ENCODE peak calls at places on chromosomes 3 and 15, in nine cellular contexts. One of them, this sample, is unnamed.

GRCh38 chr3:105786988-105787387 is 81.8 kb downstream of the CBLB start:
- DNase-seq in CD8-positive, alpha-beta memory T cell: no peak
- DNase-seq in left lung: no peak
- DNase-seq in heart right ventricle: no peak
- DNase-seq in heart left ventricle: no peak
- DNase-seq in HCT116: no peak
- DNase-seq in brain microvascular endothelial cell: no peak
- DNase-seq in Panc1: no peak
- DNase-seq in body of pancreas: no peak
- DNase-seq in this sample: no peak

GRCh38 chr3:124599779-124600693 is 130.2 kb upstream of the UMPS start:
- DNase-seq in heart left ventricle: peak; percentile 36
- DNase-seq in heart right ventricle: no peak
- DNase-seq in HCT116: peak; percentile 58
- DNase-seq in Panc1: no peak
- DNase-seq in left lung: no peak
- DNase-seq in body of pancreas: no peak
- DNase-seq in CD8-positive, alpha-beta memory T cell: no peak
- DNase-seq in brain microvascular endothelial cell: peak; percentile 18
- DNase-seq in this sample: no peak

GRCh38 chr3:52039846-52040245 is 16.5 kb downstream of the DUSP7 start:
- DNase-seq in heart right ventricle: peak; percentile 85
- DNase-seq in brain microvascular endothelial cell: no peak
- DNase-seq in HCT116: no peak
- DNase-seq in Panc1: no peak
- DNase-seq in CD8-positive, alpha-beta memory T cell: no peak
- DNase-seq in heart left ventricle: peak; percentile 92
- DNase-seq in body of pancreas: peak; percentile 67
- DNase-seq in left lung: peak; percentile 85
- DNase-seq in this sample: peak; percentile 98

GRCh38 chr3:42654331-42655201 is 1.1 kb downstream of the ZBTB47 start:
- DNase-seq in heart right ventricle: peak; percentile 66
- DNase-seq in body of pancreas: peak; percentile 60
- DNase-seq in heart left ventricle: peak; percentile 81
- DNase-seq in brain microvascular endothelial cell: no peak
- DNase-seq in HCT116: no peak
- DNase-seq in Panc1: no peak
- DNase-seq in left lung: peak; percentile 63
- DNase-seq in CD8-positive, alpha-beta memory T cell: no peak
- DNase-seq in this sample: peak; percentile 66

GRCh38 chr3:136162322-136162721 is 33.8 kb downstream of the MSL2 start:
- DNase-seq in HCT116: no peak
- DNase-seq in heart right ventricle: no peak
- DNase-seq in Panc1: no peak
- DNase-seq in body of pancreas: no peak
- DNase-seq in left lung: no peak
- DNase-seq in brain microvascular endothelial cell: no peak
- DNase-seq in heart left ventricle: no peak
- DNase-seq in CD8-positive, alpha-beta memory T cell: no peak
- DNase-seq in this sample: no peak

GRCh38 chr15:100596792-100597191 is 5.2 kb downstream of the LINS1 start:
- DNase-seq in heart left ventricle: no peak
- DNase-seq in brain microvascular endothelial cell: no peak
- DNase-seq in Panc1: no peak
- DNase-seq in HCT116: no peak
- DNase-seq in heart right ventricle: no peak
- DNase-seq in left lung: peak; percentile 38
- DNase-seq in body of pancreas: no peak
- DNase-seq in CD8-positive, alpha-beta memory T cell: peak; percentile 83
- DNase-seq in this sample: peak; percentile 1

GRCh38 chr3:181943285-181943684 is 231.6 kb downstream of the SOX2 start:
- DNase-seq in CD8-positive, alpha-beta memory T cell: no peak
- DNase-seq in Panc1: no peak
- DNase-seq in left lung: no peak
- DNase-seq in brain microvascular endothelial cell: no peak
- DNase-seq in HCT116: no peak
- DNase-seq in heart left ventricle: no peak
- DNase-seq in heart right ventricle: no peak
- DNase-seq in body of pancreas: no peak
- DNase-seq in this sample: no peak

GRCh38 chr3:54578417-54578816 is 349.4 kb downstream of the LRTM1 start:
- DNase-seq in CD8-positive, alpha-beta memory T cell: no peak
- DNase-seq in Panc1: no peak
- DNase-seq in heart right ventricle: no peak
- DNase-seq in left lung: no peak
- DNase-seq in brain microvascular endothelial cell: no peak
- DNase-seq in HCT116: no peak
- DNase-seq in body of pancreas: no peak
- DNase-seq in heart left ventricle: no peak
- DNase-seq in this sample: no peak

GRCh38 chr3:175983369-175983768 is 1124.2 kb downstream of the NAALADL2 start:
- DNase-seq in heart left ventricle: no peak
- DNase-seq in left lung: no peak
- DNase-seq in HCT116: no peak
- DNase-seq in brain microvascular endothelial cell: no peak
- DNase-seq in Panc1: no peak
- DNase-seq in heart right ventricle: no peak
- DNase-seq in body of pancreas: no peak
- DNase-seq in CD8-positive, alpha-beta memory T cell: no peak
- DNase-seq in this sample: no peak

GRCh38 chr15:44101944-44102343 is 93.1 kb downstream of the FRMD5 start:
- DNase-seq in Panc1: no peak
- DNase-seq in CD8-positive, alpha-beta memory T cell: no peak
- DNase-seq in heart right ventricle: no peak
- DNase-seq in heart left ventricle: no peak
- DNase-seq in body of pancreas: no peak
- DNase-seq in left lung: no peak
- DNase-seq in brain microvascular endothelial cell: peak; percentile 48
- DNase-seq in HCT116: no peak
- DNase-seq in this sample: no peak

GRCh38 chr15:89081878-89082277 is 6.4 kb upstream of the ABHD2 start:
- DNase-seq in CD8-positive, alpha-beta memory T cell: no peak
- DNase-seq in HCT116: no peak
- DNase-seq in left lung: no peak
- DNase-seq in brain microvascular endothelial cell: no peak
- DNase-seq in heart left ventricle: no peak
- DNase-seq in heart right ventricle: no peak
- DNase-seq in body of pancreas: no peak
- DNase-seq in Panc1: no peak
- DNase-seq in this sample: no peak

DNA sequence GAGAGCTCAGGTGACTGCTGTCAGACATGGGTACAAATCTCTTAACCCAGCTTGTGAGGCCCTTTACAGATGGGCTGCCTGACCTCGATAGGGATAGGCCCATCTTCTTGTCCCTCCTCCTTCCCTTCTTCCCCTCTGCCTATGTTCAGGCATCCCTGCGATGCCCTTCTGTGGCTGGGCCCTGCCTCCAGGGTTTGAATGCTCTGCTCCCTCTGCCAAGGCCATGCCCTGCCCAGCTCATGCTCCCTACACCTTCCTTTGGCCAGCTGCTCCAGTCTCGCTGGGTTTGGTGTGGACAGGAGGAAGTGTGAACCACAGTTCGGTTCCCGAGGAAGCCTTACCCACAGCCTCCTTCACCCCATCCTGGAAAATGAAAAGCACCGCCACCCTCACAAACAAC is 4.3 kb downstream of the FYCO1 start:
- DNase-seq in CD8-positive, alpha-beta memory T cell: no peak
- DNase-seq in heart left ventricle: no peak
- DNase-seq in body of pancreas: no peak
- DNase-seq in left lung: no peak
- DNase-seq in HCT116: no peak
- DNase-seq in Panc1: no peak
- DNase-seq in brain microvascular endothelial cell: no peak
- DNase-seq in heart right ventricle: peak; percentile 30
- DNase-seq in this sample: no peak
- H3K27ac ChIP-seq in CD8-positive, alpha-beta memory T cell: no peak overlapping the region
- H3K27ac ChIP-seq in heart left ventricle: peak overlapping the region; percentile 80
- H3K27ac ChIP-seq in body of pancreas: peak overlapping the region; percentile 31
- H3K27ac ChIP-seq in left lung: peak overlapping the region; percentile 23
- H3K27ac ChIP-seq in HCT116: no peak overlapping the region
- H3K27ac ChIP-seq in Panc1: no peak overlapping the region
- H3K27ac ChIP-seq in brain microvascular endothelial cell: no peak overlapping the region
- H3K27ac ChIP-seq in heart right ventricle: no peak overlapping the region
- H3K27ac ChIP-seq in this sample: no peak overlapping the region

DNA sequence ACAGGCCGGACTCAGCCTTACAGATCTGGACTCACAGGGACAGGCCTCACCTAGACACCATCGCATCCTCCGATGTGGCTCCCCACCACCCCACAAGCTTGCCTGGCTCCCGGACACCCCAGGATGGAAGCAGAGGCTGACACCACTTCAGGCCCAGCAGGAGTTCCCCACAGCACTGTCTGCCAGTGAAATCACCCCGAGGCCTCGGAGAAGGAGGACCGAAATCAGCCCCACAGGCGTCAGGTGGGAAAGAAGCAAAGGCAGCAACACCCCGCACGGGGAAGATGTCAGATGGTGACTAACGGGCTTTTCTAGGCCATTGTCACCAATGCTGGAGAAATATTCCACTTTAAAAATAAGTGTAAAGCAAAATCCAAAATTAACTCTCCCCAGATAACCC is 18.6 kb downstream of the ADCY5 start:
- DNase-seq in heart right ventricle: no peak
- DNase-seq in heart left ventricle: no peak
- DNase-seq in Panc1: no peak
- DNase-seq in CD8-positive, alpha-beta memory T cell: no peak
- DNase-seq in HCT116: no peak
- DNase-seq in body of pancreas: no peak
- DNase-seq in left lung: no peak
- DNase-seq in brain microvascular endothelial cell: no peak
- DNase-seq in this sample: no peak
- H3K27ac ChIP-seq in heart right ventricle: no peak overlapping the region
- H3K27ac ChIP-seq in heart left ventricle: no peak overlapping the region
- H3K27ac ChIP-seq in Panc1: no peak overlapping the region
- H3K27ac ChIP-seq in CD8-positive, alpha-beta memory T cell: no peak overlapping the region
- H3K27ac ChIP-seq in HCT116: no peak overlapping the region
- H3K27ac ChIP-seq in body of pancreas: peak overlapping the region; percentile 67
- H3K27ac ChIP-seq in left lung: no peak overlapping the region
- H3K27ac ChIP-seq in brain microvascular endothelial cell: no peak overlapping the region
- H3K27ac ChIP-seq in this sample: peak overlapping the region; percentile 75

GRCh38 chr3:194278186-194278845 is 72.8 kb downstream of the CPN2 start:
- DNase-seq in heart left ventricle: peak; percentile 28
- DNase-seq in body of pancreas: no peak
- DNase-seq in HCT116: no peak
- DNase-seq in left lung: no peak
- DNase-seq in brain microvascular endothelial cell: no peak
- DNase-seq in Panc1: no peak
- DNase-seq in CD8-positive, alpha-beta memory T cell: no peak
- DNase-seq in heart right ventricle: no peak
- DNase-seq in this sample: no peak
- H3K27ac ChIP-seq in heart left ventricle: peak overlapping the region; percentile 42
- H3K27ac ChIP-seq in body of pancreas: peak overlapping the region; percentile 76
- H3K27ac ChIP-seq in HCT116: no peak overlapping the region
- H3K27ac ChIP-seq in left lung: no peak overlapping the region
- H3K27ac ChIP-seq in brain microvascular endothelial cell: no peak overlapping the region
- H3K27ac ChIP-seq in Panc1: peak overlapping the region; percentile 78
- H3K27ac ChIP-seq in CD8-positive, alpha-beta memory T cell: no peak overlapping the region
- H3K27ac ChIP-seq in heart right ventricle: no peak overlapping the region
- H3K27ac ChIP-seq in this sample: peak overlapping the region; percentile 24

GRCh38 chr15:73986776-73987056 is 5.4 kb downstream of the STOML1 start:
- DNase-seq in body of pancreas: no peak
- DNase-seq in left lung: no peak
- DNase-seq in heart right ventricle: no peak
- DNase-seq in heart left ventricle: no peak
- DNase-seq in Panc1: no peak
- DNase-seq in CD8-positive, alpha-beta memory T cell: no peak
- DNase-seq in brain microvascular endothelial cell: no peak
- DNase-seq in HCT116: no peak
- DNase-seq in this sample: no peak
- H3K27ac ChIP-seq in body of pancreas: peak overlapping the region; percentile 72
- H3K27ac ChIP-seq in left lung: peak overlapping the region; percentile 89
- H3K27ac ChIP-seq in heart right ventricle: peak overlapping the region; percentile 74
- H3K27ac ChIP-seq in heart left ventricle: peak overlapping the region; percentile 95
- H3K27ac ChIP-seq in Panc1: no peak overlapping the region
- H3K27ac ChIP-seq in CD8-positive, alpha-beta memory T cell: no peak overlapping the region
- H3K27ac ChIP-seq in brain microvascular endothelial cell: no peak overlapping the region
- H3K27ac ChIP-seq in HCT116: no peak overlapping the region
- H3K27ac ChIP-seq in this sample: no peak overlapping the region